ENCODE peak calls at places on chromosomes 3 and 15, in four cellular contexts. H is neuronal stem cell; C is pancreas; Z is effector memory CD4-positive, alpha-beta T cell. Y is an unnamed sample.

GRCh38 chr3:86245360-86245759 is 745.6 kb downstream of the VGLL3 start:
- DNase-seq in H (no peak), C (no peak), Z (no peak), Y (no peak)

GRCh38 chr3:12181301-12181700 is 22.6 kb upstream of the TIMP4 start:
- DNase-seq in H (no peak), C (no peak), Z (no peak), Y (no peak)

GRCh38 chr3:158465074-158465473 is 105.9 kb upstream of the MLF1 start:
- DNase-seq in H (no peak), C (no peak), Z (no peak), Y (no peak)

GRCh38 chr3:52892625-52893311 is 4.6 kb downstream of the STIMATE start:
- DNase-seq in H (no peak), C (no peak), Z (peak; percentile 33), Y (no peak)

GRCh38 chr3:66554178-66554577 is 53.4 kb upstream of the LRIG1 start:
- DNase-seq in H (no peak), C (no peak), Z (no peak), Y (no peak)

GRCh38 chr3:30623375-30623774 is 17.0 kb downstream of the TGFBR2 start:
- DNase-seq in H (no peak), C (no peak), Z (no peak), Y (no peak)

GRCh38 chr3:168322941-168323340 is 227.2 kb upstream of the GOLIM4 start:
- DNase-seq in H (no peak), C (no peak), Z (no peak), Y (no peak)

GRCh38 chr3:194174407-194174806 is 38.5 kb downstream of the HES1 start:
- DNase-seq in H (no peak), C (no peak), Z (no peak), Y (no peak)

GRCh38 chr3:11553436-11554235 is 90.1 kb downstream of the VGLL4 start:
- DNase-seq in H (no peak), C (peak; percentile 42), Z (no peak), Y (peak; percentile 28)

GRCh38 chr15:28099555-28100140 is 533 bp upstream of the OCA2 start:
- DNase-seq in H (no peak), C (no peak), Z (no peak), Y (no peak)

GRCh38 chr3:107432013-107432515 is 54.8 kb downstream of the CCDC54 start:
- DNase-seq in H (no peak), C (no peak), Z (no peak), Y (no peak)

GRCh38 chr15:90221251-90221900 is 12.4 kb downstream of the CIB1 start:
- DNase-seq in H (no peak), C (peak; percentile 79), Z (no peak), Y (peak; percentile 57)

GRCh38 chr3:139718415-139718814 is 40.6 kb upstream of the NMNAT3 start:
- DNase-seq in H (peak; percentile 36), C (peak; percentile 45), Z (no peak), Y (no peak)

GRCh38 chr3:48593337-48593736 is 1.8 kb downstream of the COL7A1 start:
- DNase-seq in H (no peak), C (no peak), Z (no peak), Y (no peak)

GRCh38 chr3:48595075-48595525 is at the start of gene COL7A1:
- DNase-seq in H (no peak), C (no peak), Z (no peak), Y (no peak)

GRCh38 chr3:48595526-48596121 is 495 bp upstream of the COL7A1 start:
- DNase-seq in H (no peak), C (peak; percentile 20), Z (no peak), Y (no peak)

GRCh38 chr3:48596157-48596556 is 1.0 kb upstream of the COL7A1 start:
- DNase-seq in H (no peak), C (no peak), Z (no peak), Y (no peak)

DNA sequence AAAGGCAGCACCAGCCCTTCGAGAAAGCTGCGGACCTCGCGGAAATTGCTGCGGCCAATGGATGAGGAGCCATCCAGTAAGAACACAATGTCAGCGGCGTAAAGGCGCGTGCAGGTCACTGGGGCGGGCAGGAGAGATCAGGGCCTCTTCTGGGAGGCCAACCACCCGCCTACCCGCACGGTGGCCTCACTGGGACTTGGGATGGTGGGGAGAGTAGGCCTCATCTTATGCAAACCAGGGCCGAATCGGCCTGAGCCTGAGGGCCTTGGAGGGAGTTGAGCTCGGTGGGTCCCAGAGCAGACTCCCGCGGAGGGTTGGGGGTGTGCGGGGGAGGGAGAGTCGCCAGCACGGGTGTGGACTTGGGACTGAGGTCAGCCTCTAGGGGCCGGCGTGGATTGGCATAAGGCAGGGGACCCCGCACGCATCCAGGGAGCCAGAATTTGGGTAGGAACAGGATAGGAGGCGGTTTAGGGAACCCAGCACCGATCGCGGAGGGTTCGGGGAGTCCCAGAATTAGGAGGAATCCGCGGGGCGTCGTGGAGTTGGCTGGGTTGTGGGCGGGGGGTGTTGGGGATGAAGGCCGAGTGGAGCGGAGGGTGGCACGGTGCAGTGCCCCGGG is 589 bp downstream of the COL7A1 start:
- DNase-seq in H (no peak), C (no peak), Z (no peak), Y (no peak)
- H3K27ac ChIP-seq in H (no peak overlapping the region), C (no peak overlapping the region), Z (no peak overlapping the region), Y (no peak overlapping the region)

GRCh38 chr3:198030726-198031125 is 70.7 kb downstream of the LMLN start:
- DNase-seq in H (no peak), C (no peak), Z (no peak), Y (no peak)

GRCh38 chr3:198030125-198030524 is 70.1 kb downstream of the LMLN start:
- DNase-seq in H (no peak), C (no peak), Z (no peak), Y (no peak)

GRCh38 chr3:198032039-198032438 is 72.0 kb downstream of the LMLN start:
- DNase-seq in H (no peak), C (no peak), Z (no peak), Y (no peak)

GRCh38 chr3:198028718-198029117 is 68.7 kb downstream of the LMLN start:
- DNase-seq in H (no peak), C (no peak), Z (no peak), Y (no peak)

GRCh38 chr3:198032445-198032936 is 72.5 kb downstream of the LMLN start:
- DNase-seq in H (no peak), C (no peak), Z (no peak), Y (no peak)
- H3K27ac ChIP-seq in H (no peak overlapping the region), C (no peak overlapping the region), Z (no peak overlapping the region), Y (no peak overlapping the region)

DNA sequence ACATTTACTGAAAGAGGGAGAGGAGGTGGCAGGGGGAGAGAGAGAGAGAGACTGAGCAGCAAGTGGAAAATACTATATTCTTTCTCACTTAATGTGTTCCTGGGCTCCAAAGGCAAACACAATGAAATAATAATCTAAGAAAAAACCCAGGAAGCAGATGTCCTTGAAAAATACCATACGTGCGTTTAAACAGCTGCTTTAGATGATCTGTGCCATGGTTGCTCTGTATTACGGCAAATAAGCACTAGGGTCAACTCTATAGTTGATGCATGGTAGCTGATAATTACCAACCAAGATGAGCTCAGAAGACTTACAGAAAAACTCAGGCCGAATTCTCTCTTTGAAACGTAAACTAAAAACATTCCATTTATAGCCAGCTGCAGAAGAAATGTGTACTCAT is 410.3 kb upstream of the TBL1XR1 start:
- DNase-seq in H (no peak), C (no peak), Z (no peak), Y (no peak)
- H3K27ac ChIP-seq in H (no peak overlapping the region), C (no peak overlapping the region), Z (no peak overlapping the region), Y (no peak overlapping the region)

GRCh38 chr3:35671483-35671882 is 32.2 kb downstream of the ARPP21 start:
- DNase-seq in H (no peak), C (no peak), Z (no peak), Y (no peak)

GRCh38 chr3:35673017-35673416 is 33.7 kb downstream of the ARPP21 start:
- DNase-seq in H (no peak), C (no peak), Z (no peak), Y (no peak)

GRCh38 chr3:35666893-35667292 is 27.6 kb downstream of the ARPP21 start:
- DNase-seq in H (no peak), C (no peak), Z (no peak), Y (no peak)

GRCh38 chr3:35674451-35675109 is 35.3 kb downstream of the ARPP21 start:
- DNase-seq in H (no peak), C (no peak), Z (no peak), Y (no peak)

DNA sequence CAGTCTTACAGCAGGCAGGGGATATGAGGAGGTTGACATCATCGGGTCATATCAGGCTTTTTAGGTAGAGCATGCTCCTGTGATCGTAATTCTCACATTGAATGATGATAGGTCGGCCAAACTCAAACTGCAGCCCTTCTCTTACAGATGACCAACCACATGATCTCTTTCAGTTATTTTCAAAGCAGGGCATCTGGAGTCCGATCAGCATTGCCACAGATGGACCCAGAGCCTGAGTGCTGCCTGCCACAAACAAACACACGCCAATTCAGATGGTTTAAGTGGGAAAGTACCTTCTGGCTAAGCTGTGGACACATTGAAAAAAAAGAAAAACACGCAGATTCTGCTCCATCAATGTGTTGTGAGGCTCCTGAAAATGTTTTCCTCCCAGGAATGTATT is 31.1 kb downstream of the ARPP21 start:
- DNase-seq in H (no peak), C (no peak), Z (no peak), Y (no peak)
- H3K27ac ChIP-seq in H (no peak overlapping the region), C (no peak overlapping the region), Z (no peak overlapping the region), Y (peak overlapping the region; percentile 63)

DNA sequence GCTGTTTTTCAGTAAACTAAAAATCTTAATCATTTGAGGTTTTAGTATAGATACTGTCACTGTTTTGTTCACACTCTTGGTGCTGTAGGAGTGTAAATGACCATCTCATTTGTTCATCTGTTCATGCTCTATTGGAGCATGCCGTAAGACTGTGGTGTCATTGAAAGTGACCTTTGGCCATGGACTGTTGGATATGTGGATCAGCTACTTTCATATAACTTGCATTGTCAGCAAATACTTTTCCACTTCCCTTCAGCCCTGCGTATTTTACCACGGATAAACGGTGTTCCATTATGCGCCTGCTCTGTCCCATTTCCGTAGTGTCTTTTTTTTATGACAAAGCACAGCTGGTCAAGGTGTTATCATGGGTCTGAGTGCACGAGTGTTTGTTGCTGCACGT is 32.6 kb upstream of the SENP5 start:
- DNase-seq in H (no peak), C (no peak), Z (no peak), Y (no peak)
- H3K27ac ChIP-seq in H (no peak overlapping the region), C (no peak overlapping the region), Z (no peak overlapping the region), Y (no peak overlapping the region)

DNA sequence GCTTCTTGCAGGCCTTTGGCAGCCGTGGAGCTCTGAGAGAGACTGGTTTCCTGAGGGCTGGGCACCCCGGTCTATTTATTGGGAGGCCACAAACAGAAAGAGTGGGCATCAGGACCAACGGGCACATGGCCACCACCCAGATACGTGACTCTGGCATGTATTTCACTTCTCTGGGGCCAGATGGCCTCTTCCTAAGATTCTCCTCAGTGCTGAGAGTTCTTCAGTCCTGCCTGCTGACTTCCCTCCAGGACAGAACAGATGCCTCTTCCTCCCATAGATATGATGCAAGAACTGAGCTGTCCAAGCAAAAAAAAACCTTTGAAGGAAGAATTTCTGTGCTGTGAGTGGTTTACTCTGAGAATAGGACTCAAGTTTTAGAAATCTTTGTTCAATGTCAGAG is 107.7 kb downstream of the IGF2BP2 start:
- DNase-seq in H (no peak), C (no peak), Z (no peak), Y (no peak)
- H3K27ac ChIP-seq in H (peak overlapping the region; percentile 41), C (no peak overlapping the region), Z (no peak overlapping the region), Y (no peak overlapping the region)

DNA sequence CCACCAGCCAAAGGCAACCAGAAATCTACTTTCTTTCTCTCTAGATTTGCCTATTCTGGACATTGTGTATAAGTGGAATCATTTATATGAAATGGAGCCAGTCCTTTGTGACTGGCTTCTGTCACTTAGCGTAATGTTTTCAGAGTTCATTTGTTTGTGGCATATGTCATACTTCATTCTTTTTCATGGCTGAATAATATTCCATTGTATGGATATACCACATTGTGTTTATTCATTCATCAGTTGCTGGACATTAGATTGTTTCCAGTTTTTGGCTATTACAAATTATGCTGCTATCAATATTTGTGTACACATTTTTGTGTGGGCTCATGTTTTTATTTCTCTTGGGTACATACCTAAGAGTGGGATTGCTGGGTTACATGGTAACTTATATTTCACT is 139.2 kb upstream of the CTDSPL start:
- DNase-seq in H (no peak), C (no peak), Z (no peak), Y (no peak)
- H3K27ac ChIP-seq in H (no peak overlapping the region), C (no peak overlapping the region), Z (no peak overlapping the region), Y (no peak overlapping the region)

GRCh38 chr15:88256261-88257230 is at the start of gene NTRK3:
- DNase-seq in H (peak; percentile 42), C (no peak), Z (no peak), Y (peak; percentile 49)
- H3K27ac ChIP-seq in H (no peak within 1 kb of the TSS), C (no peak within 1 kb of the TSS), Z (no peak within 1 kb of the TSS), Y (peak within 1 kb of the TSS; percentile 46)